ENCODE peak calls at places on chromosomes 12 and 14, in nine cellular contexts. C is A549; W is NCI-H1417 treated with DMSO at 0.1 percent for 48 hours; N is endothelial cell; E is NCI-H1105 treated with DMSO at 0.1 percent for 48 hours; X is effector CD4-positive, alpha-beta T cell; D is neural progenitor cell; O is coronary artery; Y is T-helper 1 cell. I is an unnamed sample.

GRCh38 chr14:44529026-44529425 is 21.9 kb upstream of the FSCB start:
- DNase-seq in Y (no peak), W (no peak), D (no peak), X (no peak), E (no peak), O (no peak), N (no peak), C (no peak), I (no peak)

GRCh38 chr14:57884175-57884574 is 18.3 kb upstream of the SLC35F4 start:
- DNase-seq in C (no peak), E (peak), X (no peak), D (no peak), Y (no peak), N (no peak), W (no peak), O (no peak), I (no peak)

GRCh38 chr12:76547526-76547925 is 12.0 kb downstream of the OSBPL8 start:
- DNase-seq in D (no peak), N (no peak), Y (no peak), C (no peak), W (no peak), X (no peak), O (no peak), E (no peak), I (no peak)

GRCh38 chr14:90300649-90301048 is 31.1 kb downstream of the NRDE2 start:
- DNase-seq in C (no peak), Y (no peak), N (no peak), D (no peak), W (no peak), X (no peak), O (no peak), E (no peak), I (no peak)

GRCh38 chr12:69095765-69096477 is 143.4 kb upstream of the CPSF6 start:
- DNase-seq in W (no peak), D (no peak), O (no peak), Y (no peak), N (no peak), C (no peak), X (no peak), E (no peak), I (no peak)

GRCh38 chr12:2834581-2835491 is at the start of gene NRIP2:
- DNase-seq in O (no peak), E (peak), C (no peak), D (peak), X (no peak), W (no peak), Y (no peak), N (no peak), I (peak)

GRCh38 chr14:29800961-29801360 is 126.7 kb downstream of the PRKD1 start:
- DNase-seq in C (peak), E (no peak), N (no peak), W (no peak), Y (no peak), O (no peak), X (no peak), D (no peak), I (no peak)

GRCh38 chr14:101097109-101097793 is 193.7 kb upstream of the RTL1 start:
- DNase-seq in C (peak), Y (no peak), W (no peak), D (no peak), O (no peak), N (no peak), E (no peak), X (no peak), I (no peak)

GRCh38 chr12:85036241-85036707 is at the start of the genes LRRIQ1 and TSPAN19:
- DNase-seq in C (peak), X (no peak), Y (no peak), E (peak), O (no peak), N (peak), W (peak), D (peak), I (peak)

GRCh38 chr12:96878704-96879103 is 28.4 kb upstream of the NEDD1 start:
- DNase-seq in N (no peak), Y (no peak), W (no peak), E (no peak), D (no peak), C (no peak), X (no peak), O (no peak), I (no peak)

GRCh38 chr14:61498811-61499210 is 177.4 kb downstream of the PRKCH start:
- DNase-seq in W (no peak), D (no peak), X (no peak), E (no peak), Y (no peak), N (no peak), O (no peak), C (no peak), I (no peak)

GRCh38 chr12:117144599-117144998 is 45.4 kb upstream of the TESC start:
- DNase-seq in W (no peak), O (no peak), Y (no peak), D (no peak), N (no peak), E (no peak), X (no peak), C (no peak), I (no peak)

GRCh38 chr12:92208613-92209121 is 63.0 kb upstream of the BTG1 start:
- DNase-seq in O (no peak), N (no peak), D (peak), W (no peak), C (peak), Y (no peak), E (no peak), X (peak), I (no peak)

GRCh38 chr12:67025543-67026114 is 243.5 kb upstream of the CAND1 start:
- DNase-seq in C (peak), O (no peak), N (peak), X (peak), W (peak), Y (no peak), E (peak), D (peak), I (peak)

GRCh38 chr14:34781242-34781641 is 66.8 kb upstream of the CFL2 start:
- DNase-seq in N (peak), X (no peak), E (no peak), D (no peak), C (no peak), Y (no peak), O (no peak), W (no peak), I (no peak)

GRCh38 chr12:42770261-42770660 is 180.7 kb upstream of the PRICKLE1 start:
- DNase-seq in Y (no peak), W (no peak), C (no peak), N (no peak), E (no peak), D (no peak), O (no peak), X (no peak), I (no peak)

GRCh38 chr12:75551477-75551876 is 40.1 kb upstream of the KRR1 start:
- DNase-seq in W (no peak), X (no peak), Y (no peak), C (no peak), D (no peak), E (no peak), N (no peak), O (no peak), I (no peak)

GRCh38 chr12:50550530-50551223 is 45.9 kb downstream of the DIP2B start:
- DNase-seq in C (no peak), O (no peak), X (no peak), D (no peak), N (no peak), Y (no peak), W (no peak), E (no peak), I (no peak)